ENCODE peak calls at places on chromosome 15, in four cellular contexts. One of them, this sample, is unnamed.

GRCh38 chr15:40046721-40047412 is 7.9 kb upstream of the SRP14 start:
- DNase-seq in chondrocyte: no peak
- DNase-seq in uterus: no peak
- DNase-seq in dorsolateral prefrontal cortex: no peak
- DNase-seq in this sample: no peak

GRCh38 chr15:58387130-58387529 is 44.7 kb upstream of the LIPC start:
- DNase-seq in uterus: no peak
- DNase-seq in chondrocyte: no peak
- DNase-seq in dorsolateral prefrontal cortex: no peak
- DNase-seq in this sample: no peak

GRCh38 chr15:48803877-48804276 is 7.0 kb downstream of the CEP152 start:
- DNase-seq in dorsolateral prefrontal cortex: no peak
- DNase-seq in chondrocyte: no peak
- DNase-seq in uterus: no peak
- DNase-seq in this sample: no peak

GRCh38 chr15:94061041-94061440 is 170.3 kb upstream of the MCTP2 start:
- DNase-seq in dorsolateral prefrontal cortex: no peak
- DNase-seq in chondrocyte: no peak
- DNase-seq in uterus: no peak
- DNase-seq in this sample: no peak

GRCh38 chr15:52262364-52262763 is 33.2 kb downstream of the MYO5C start:
- DNase-seq in dorsolateral prefrontal cortex: no peak
- DNase-seq in uterus: no peak
- DNase-seq in chondrocyte: no peak
- DNase-seq in this sample: no peak

GRCh38 chr15:61655881-61656280 is 404.4 kb downstream of the VPS13C start:
- DNase-seq in uterus: peak
- DNase-seq in dorsolateral prefrontal cortex: no peak
- DNase-seq in chondrocyte: no peak
- DNase-seq in this sample: no peak

GRCh38 chr15:52790166-52790708 is at the start of gene ONECUT1:
- DNase-seq in uterus: no peak
- DNase-seq in chondrocyte: no peak
- DNase-seq in dorsolateral prefrontal cortex: peak
- DNase-seq in this sample: no peak

GRCh38 chr15:69854521-69855171 is 243.1 kb downstream of the TLE3 start:
- DNase-seq in dorsolateral prefrontal cortex: no peak
- DNase-seq in chondrocyte: no peak
- DNase-seq in uterus: no peak
- DNase-seq in this sample: no peak

GRCh38 chr15:50049871-50050270 is 69.2 kb downstream of the ATP8B4 start:
- DNase-seq in uterus: no peak
- DNase-seq in dorsolateral prefrontal cortex: no peak
- DNase-seq in chondrocyte: no peak
- DNase-seq in this sample: no peak

GRCh38 chr15:60682615-60683014 is 203.7 kb upstream of the ICE2 start:
- DNase-seq in chondrocyte: no peak
- DNase-seq in uterus: no peak
- DNase-seq in dorsolateral prefrontal cortex: no peak
- DNase-seq in this sample: no peak

GRCh38 chr15:47993051-47993450 is 127.7 kb upstream of the SLC24A5 start:
- DNase-seq in chondrocyte: no peak
- DNase-seq in uterus: no peak
- DNase-seq in dorsolateral prefrontal cortex: no peak
- DNase-seq in this sample: no peak

GRCh38 chr15:32692286-32692685 is 25.5 kb upstream of the GREM1 start:
- DNase-seq in dorsolateral prefrontal cortex: no peak
- DNase-seq in uterus: no peak
- DNase-seq in chondrocyte: no peak
- DNase-seq in this sample: no peak

GRCh38 chr15:99932676-99933402 is 199.6 kb upstream of the LYSMD4 start:
- DNase-seq in uterus: no peak
- DNase-seq in chondrocyte: no peak
- DNase-seq in dorsolateral prefrontal cortex: no peak
- DNase-seq in this sample: no peak

GRCh38 chr15:78859971-78860733 is 12.5 kb upstream of the MORF4L1 start:
- DNase-seq in dorsolateral prefrontal cortex: peak
- DNase-seq in chondrocyte: no peak
- DNase-seq in uterus: peak
- DNase-seq in this sample: peak

GRCh38 chr15:92653836-92654524 is 1.6 kb downstream of the FAM174B start:
- DNase-seq in dorsolateral prefrontal cortex: no peak
- DNase-seq in chondrocyte: no peak
- DNase-seq in uterus: no peak
- DNase-seq in this sample: no peak

GRCh38 chr15:51218249-51218648 is 120.1 kb downstream of the CYP19A1 start:
- DNase-seq in dorsolateral prefrontal cortex: no peak
- DNase-seq in uterus: no peak
- DNase-seq in chondrocyte: no peak
- DNase-seq in this sample: no peak

GRCh38 chr15:23897576-23897975 is 210.5 kb upstream of the NDN start:
- DNase-seq in chondrocyte: no peak
- DNase-seq in uterus: no peak
- DNase-seq in dorsolateral prefrontal cortex: no peak
- DNase-seq in this sample: no peak

GRCh38 chr15:79610021-79610420 is 177.9 kb downstream of the MINAR1 start:
- DNase-seq in chondrocyte: no peak
- DNase-seq in dorsolateral prefrontal cortex: no peak
- DNase-seq in uterus: no peak
- DNase-seq in this sample: no peak

GRCh38 chr15:98134875-98135274 is 174.4 kb downstream of the ARRDC4 start:
- DNase-seq in chondrocyte: no peak
- DNase-seq in dorsolateral prefrontal cortex: no peak
- DNase-seq in uterus: no peak
- DNase-seq in this sample: no peak

GRCh38 chr15:73928241-73928579 is 1.9 kb downstream of the LOXL1 start:
- DNase-seq in dorsolateral prefrontal cortex: no peak
- DNase-seq in uterus: no peak
- DNase-seq in chondrocyte: peak
- DNase-seq in this sample: no peak

GRCh38 chr15:88648357-88649214 is 9.8 kb downstream of the ISG20 start:
- DNase-seq in uterus: no peak
- DNase-seq in dorsolateral prefrontal cortex: peak
- DNase-seq in chondrocyte: peak
- DNase-seq in this sample: no peak

GRCh38 chr15:99476413-99477222 is 89.2 kb upstream of the MEF2A start:
- DNase-seq in dorsolateral prefrontal cortex: peak
- DNase-seq in chondrocyte: peak
- DNase-seq in uterus: peak
- DNase-seq in this sample: no peak

GRCh38 chr15:83526319-83526718 is 79.2 kb downstream of the SH3GL3 start:
- DNase-seq in dorsolateral prefrontal cortex: no peak
- DNase-seq in uterus: no peak
- DNase-seq in chondrocyte: no peak
- DNase-seq in this sample: no peak

GRCh38 chr15:91627473-91628309 is 225.8 kb upstream of the SLCO3A1 start:
- DNase-seq in uterus: no peak
- DNase-seq in chondrocyte: no peak
- DNase-seq in dorsolateral prefrontal cortex: no peak
- DNase-seq in this sample: no peak

GRCh38 chr15:56249080-56249479 is 5.4 kb upstream of the RFX7 start:
- DNase-seq in chondrocyte: no peak
- DNase-seq in dorsolateral prefrontal cortex: no peak
- DNase-seq in uterus: no peak
- DNase-seq in this sample: no peak

GRCh38 chr15:42427429-42428223 is 63.3 kb downstream of the ZNF106 start:
- DNase-seq in dorsolateral prefrontal cortex: no peak
- DNase-seq in chondrocyte: no peak
- DNase-seq in uterus: no peak
- DNase-seq in this sample: no peak

GRCh38 chr15:85741021-85741421 is 53.7 kb downstream of the KLHL25 start:
- DNase-seq in chondrocyte: no peak
- DNase-seq in dorsolateral prefrontal cortex: peak
- DNase-seq in uterus: no peak
- DNase-seq in this sample: no peak
- TF ChIP-seq CTCF in chondrocyte: no peak
- TF ChIP-seq CTCF in dorsolateral prefrontal cortex: no peak
- TF ChIP-seq CTCF in uterus: no peak
- TF ChIP-seq CTCF in this sample: no peak

DNA sequence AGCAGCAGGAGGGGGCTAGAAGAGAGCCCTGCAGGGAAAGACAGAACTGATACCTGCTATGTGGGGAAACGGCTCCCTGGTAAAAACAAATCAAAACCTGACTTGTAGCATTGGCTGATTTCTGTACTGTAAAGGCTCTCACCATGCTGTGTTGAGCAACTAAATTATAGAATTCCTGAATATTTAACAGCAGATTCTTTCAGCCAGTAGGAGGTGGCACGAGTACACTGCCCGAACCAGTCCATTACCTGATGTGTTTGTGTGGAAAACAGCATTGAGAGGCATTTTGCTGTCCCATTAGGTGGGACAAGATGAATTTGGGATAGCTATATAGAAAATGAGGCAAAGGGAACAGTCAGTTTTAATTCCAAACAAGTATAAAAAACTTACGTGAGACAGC is 201.2 kb downstream of the ATP10A start:
- DNase-seq in dorsolateral prefrontal cortex: no peak
- DNase-seq in uterus: no peak
- DNase-seq in chondrocyte: no peak
- DNase-seq in this sample: no peak
- TF ChIP-seq CTCF in dorsolateral prefrontal cortex: no peak
- TF ChIP-seq CTCF in uterus: peak
- TF ChIP-seq CTCF in chondrocyte: peak
- TF ChIP-seq CTCF in this sample: no peak

GRCh38 chr15:67836477-67836876 is 3.4 kb downstream of the RNU6-1 start:
- DNase-seq in chondrocyte: no peak
- DNase-seq in dorsolateral prefrontal cortex: no peak
- DNase-seq in uterus: peak
- DNase-seq in this sample: no peak
- TF ChIP-seq CTCF in chondrocyte: peak
- TF ChIP-seq CTCF in dorsolateral prefrontal cortex: peak
- TF ChIP-seq CTCF in uterus: peak
- TF ChIP-seq CTCF in this sample: peak

DNA sequence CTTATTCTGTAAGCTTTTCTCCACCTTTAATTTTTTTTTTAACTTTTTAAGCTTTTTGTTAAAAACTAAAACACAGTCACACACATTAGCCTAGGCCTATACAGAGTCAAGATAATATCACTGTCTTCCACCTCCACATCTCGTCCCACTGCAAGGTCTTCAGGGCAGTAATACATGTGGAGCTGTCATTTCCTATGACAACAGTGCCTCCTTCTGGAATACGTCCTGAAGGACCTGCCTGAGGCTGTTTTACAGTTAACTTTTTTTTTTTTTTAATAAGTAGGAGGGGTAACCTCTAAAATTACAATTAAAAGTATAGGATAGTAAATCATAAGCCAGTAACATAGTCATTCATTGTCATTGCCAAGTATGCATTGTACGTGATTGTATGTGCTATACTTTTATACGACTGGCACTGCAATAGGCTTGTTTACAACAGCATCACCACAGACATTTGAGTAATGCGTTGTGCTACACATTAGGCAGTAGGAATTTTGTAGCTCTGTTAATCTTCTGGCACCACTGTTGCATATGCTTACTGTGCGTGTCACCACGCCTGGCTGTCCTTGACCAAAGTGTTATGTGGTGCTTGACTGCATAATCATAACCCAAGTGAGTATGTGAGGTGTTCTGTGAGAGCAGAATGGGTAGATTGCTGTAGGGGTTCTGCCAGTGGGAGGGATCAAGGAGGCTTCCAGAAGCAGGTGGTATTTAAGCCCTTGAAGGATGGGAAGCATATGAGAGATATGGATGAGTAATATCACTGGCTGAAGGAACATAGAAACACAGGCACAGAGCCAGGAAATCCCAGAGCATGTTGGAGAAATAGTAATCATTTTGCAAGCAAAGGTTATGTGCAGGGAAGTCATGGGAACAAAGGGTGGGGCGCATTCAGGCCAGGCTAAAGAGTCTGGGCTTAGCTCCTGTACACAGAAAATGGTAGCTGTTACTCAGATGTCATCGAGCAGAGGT is 18.3 kb downstream of the FBXO22 start:
- DNase-seq in chondrocyte: no peak
- DNase-seq in uterus: peak
- DNase-seq in dorsolateral prefrontal cortex: no peak
- DNase-seq in this sample: no peak
- TF ChIP-seq CTCF in chondrocyte: peak
- TF ChIP-seq CTCF in uterus: peak
- TF ChIP-seq CTCF in dorsolateral prefrontal cortex: no peak
- TF ChIP-seq CTCF in this sample: no peak

GRCh38 chr15:38576261-38576660 is 11.6 kb upstream of the RASGRP1 start:
- DNase-seq in uterus: no peak
- DNase-seq in chondrocyte: no peak
- DNase-seq in dorsolateral prefrontal cortex: no peak
- DNase-seq in this sample: no peak

GRCh38 chr15:38576837-38577236 is 12.2 kb upstream of the RASGRP1 start:
- DNase-seq in chondrocyte: no peak
- DNase-seq in dorsolateral prefrontal cortex: no peak
- DNase-seq in uterus: no peak
- DNase-seq in this sample: no peak

GRCh38 chr15:38578626-38579025 is 14.0 kb upstream of the RASGRP1 start:
- DNase-seq in chondrocyte: no peak
- DNase-seq in uterus: no peak
- DNase-seq in dorsolateral prefrontal cortex: no peak
- DNase-seq in this sample: no peak

DNA sequence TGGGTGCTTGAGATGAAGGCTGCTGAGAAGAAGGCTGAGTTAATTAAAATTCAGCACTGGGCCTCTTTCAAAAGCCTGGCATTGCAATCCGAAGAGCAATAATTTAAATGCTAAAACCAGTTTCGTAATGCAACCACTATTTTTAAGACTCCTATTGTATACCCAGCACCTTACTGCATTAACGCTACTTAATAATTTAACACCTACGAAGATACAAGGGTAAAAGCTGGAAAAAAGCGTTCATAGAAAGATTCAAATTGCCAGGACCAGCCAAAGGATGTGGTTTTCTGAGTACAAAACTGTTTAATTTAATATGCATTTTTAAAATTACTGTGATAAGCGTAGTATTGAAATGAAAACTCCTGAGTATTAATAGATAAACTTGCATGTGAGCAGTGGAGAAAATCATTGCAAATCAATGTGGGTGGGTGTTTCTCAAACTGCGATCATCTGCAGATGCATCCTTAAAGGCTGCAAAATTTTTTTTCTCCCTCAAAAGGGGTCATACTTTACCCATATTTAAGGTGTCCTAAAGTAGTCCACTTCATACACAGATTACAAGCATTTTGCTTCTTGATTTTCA is 12.9 kb upstream of the RASGRP1 start:
- DNase-seq in dorsolateral prefrontal cortex: no peak
- DNase-seq in chondrocyte: no peak
- DNase-seq in uterus: no peak
- DNase-seq in this sample: no peak
- TF ChIP-seq CTCF in dorsolateral prefrontal cortex: no peak
- TF ChIP-seq CTCF in chondrocyte: no peak
- TF ChIP-seq CTCF in uterus: no peak
- TF ChIP-seq CTCF in this sample: no peak

GRCh38 chr15:67033521-67033920 is 31.9 kb upstream of the SMAD3 start:
- DNase-seq in chondrocyte: no peak
- DNase-seq in dorsolateral prefrontal cortex: peak
- DNase-seq in uterus: no peak
- DNase-seq in this sample: peak
- TF ChIP-seq CTCF in chondrocyte: peak
- TF ChIP-seq CTCF in dorsolateral prefrontal cortex: no peak
- TF ChIP-seq CTCF in uterus: peak
- TF ChIP-seq CTCF in this sample: no peak

This sample was measured in natural killer cell.